ENCODE peak calls at places on chromosome 19, in eight cellular contexts. Q is heart right ventricle, V is ascending aorta, W is mammary epithelial cell, L is suprapubic skin, D is heart left ventricle, N is GM23248, H is GM12878. R is an unnamed sample. For H3K9me3 and H3K27me3, the result is how much of the 10 kb centered on the place peaks cover.

GRCh38 chr19:50358483-50359431 is 6.7 kb downstream of the NAPSA start:
- DNase-seq in Q (peak), V (no peak), W (no peak), L (no peak), D (peak), N (peak), H (peak), R (peak)

GRCh38 chr19:40803857-40804782 is 5.1 kb downstream of the EGLN2 start:
- DNase-seq in Q (peak), V (no peak), W (no peak), L (no peak), D (peak), N (no peak), H (peak), R (peak)

GRCh38 chr19:28394705-28395104 is 818.2 kb downstream of the UQCRFS1 start:
- DNase-seq in Q (no peak), V (no peak), W (no peak), L (no peak), D (no peak), N (no peak), H (no peak), R (no peak)

GRCh38 chr19:14002571-14003278 is 3.4 kb downstream of the RFX1 start:
- DNase-seq in Q (no peak), V (no peak), W (no peak), L (no peak), D (peak), N (no peak), H (peak), R (no peak)

GRCh38 chr19:29660835-29661234 is 4.4 kb upstream of the PLEKHF1 start:
- DNase-seq in Q (no peak), V (no peak), W (no peak), L (no peak), D (no peak), N (peak), H (no peak), R (no peak)

GRCh38 chr19:35124098-35125060 is 8.8 kb downstream of the FXYD3 start:
- DNase-seq in Q (peak), V (peak), W (peak), L (peak), D (peak), N (peak), H (peak), R (peak)

GRCh38 chr19:6457958-6458694 is 1.5 kb downstream of the SLC25A23 start:
- DNase-seq in Q (no peak), V (no peak), W (no peak), L (no peak), D (no peak), N (peak), H (peak), R (no peak)

GRCh38 chr19:43765109-43765876 is 10.5 kb upstream of the SMG9 start:
- DNase-seq in Q (peak), V (peak), W (peak), L (no peak), D (no peak), N (peak), H (peak), R (peak)

GRCh38 chr19:36573948-36574726 is 1.0 kb upstream of the ZNF529 start:
- DNase-seq in Q (no peak), V (no peak), W (peak), L (no peak), D (no peak), N (peak), H (no peak), R (peak)

GRCh38 chr19:6935618-6936017 is 48.2 kb downstream of the ADGRE1 start:
- DNase-seq in Q (no peak), V (no peak), W (no peak), L (no peak), D (no peak), N (no peak), H (no peak), R (no peak)

GRCh38 chr19:55585658-55586339 is 5.2 kb upstream of the ZNF579 start:
- DNase-seq in Q (peak), V (no peak), W (no peak), L (peak), D (peak), N (peak), H (no peak), R (peak)
- H3K4me3 ChIP-seq in Q (peak), V (peak), W (no peak), L (peak), D (peak), N (peak), H (peak), R (peak)

GRCh38 chr19:57576661-57577060 is 2.0 kb downstream of the ZNF416 start:
- DNase-seq in Q (no peak), V (no peak), W (no peak), L (no peak), D (no peak), N (no peak), H (no peak), R (no peak)
- H3K9me3 ChIP-seq in Q (under half), V (half or more), W (half or more), L (half or more), D (under half), N (under half), H (half or more), R (under half)

GRCh38 chr19:3201911-3202310 is 16.2 kb downstream of the NCLN start:
- DNase-seq in Q (no peak), V (no peak), W (no peak), L (no peak), D (no peak), N (no peak), H (no peak), R (no peak)
- H3K27me3 ChIP-seq in Q (under half), V (under half), W (under half), L (under half), D (under half), N (under half), H (under half), R (under half)

GRCh38 chr19:15251010-15251748 is 18.9 kb upstream of the EPHX3 start:
- DNase-seq in Q (peak), V (no peak), W (no peak), L (no peak), D (peak), N (peak), H (no peak), R (peak)

GRCh38 chr19:15253513-15253912 is 21.3 kb upstream of the EPHX3 start:
- DNase-seq in Q (no peak), V (no peak), W (no peak), L (no peak), D (peak), N (no peak), H (no peak), R (peak)

GRCh38 chr19:15253076-15253475 is 20.8 kb upstream of the EPHX3 start:
- DNase-seq in Q (no peak), V (no peak), W (no peak), L (no peak), D (no peak), N (no peak), H (no peak), R (no peak)

GRCh38 chr19:15251749-15252397 is 19.6 kb upstream of the EPHX3 start:
- DNase-seq in Q (peak), V (peak), W (peak), L (no peak), D (peak), N (peak), H (no peak), R (peak)

DNA sequence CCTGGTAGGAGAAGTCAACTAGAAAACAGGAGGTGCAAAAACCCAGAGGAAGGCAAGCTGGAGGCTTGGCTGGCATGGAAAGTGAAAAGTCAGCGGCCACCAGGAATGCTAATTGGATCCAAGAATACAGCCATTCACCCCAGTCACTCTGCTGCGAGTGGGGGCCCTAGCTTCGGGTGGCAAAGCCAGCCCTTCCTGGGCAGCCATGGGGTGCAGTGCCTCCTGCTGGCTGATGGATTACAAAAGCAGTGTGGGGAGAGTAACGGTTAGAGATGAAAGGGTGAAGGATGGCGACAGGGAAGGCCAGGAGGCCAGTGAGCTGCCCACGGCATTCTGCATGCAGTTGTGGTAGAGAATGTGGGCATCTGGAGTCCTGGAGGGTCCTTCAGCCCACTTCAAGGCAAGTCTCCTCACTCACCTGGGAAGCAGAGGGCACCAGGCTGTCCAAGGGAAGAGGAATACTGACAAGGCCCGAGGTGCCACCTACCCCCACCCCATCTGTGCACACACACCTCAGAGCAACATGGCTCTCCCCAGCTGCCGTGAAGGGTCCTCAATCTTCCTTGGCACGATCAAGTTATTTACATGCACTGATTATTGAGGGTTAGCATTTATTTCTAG is 20.3 kb upstream of the EPHX3 start:
- DNase-seq in Q (no peak), V (no peak), W (no peak), L (no peak), D (no peak), N (peak), H (no peak), R (peak)
- H3K4me3 ChIP-seq in Q (no peak), V (peak), W (no peak), L (no peak), D (no peak), N (no peak), H (no peak), R (no peak)

GRCh38 chr19:51589511-51589910 is 18.4 kb downstream of the ZNF175 start:
- DNase-seq in Q (no peak), V (no peak), W (no peak), L (no peak), D (no peak), N (no peak), H (no peak), R (no peak)

GRCh38 chr19:51587264-51588191 is 16.4 kb downstream of the ZNF175 start:
- DNase-seq in Q (no peak), V (no peak), W (no peak), L (no peak), D (no peak), N (no peak), H (no peak), R (no peak)

GRCh38 chr19:51590441-51590840 is 19.4 kb downstream of the ZNF175 start:
- DNase-seq in Q (no peak), V (no peak), W (no peak), L (no peak), D (no peak), N (no peak), H (no peak), R (no peak)

GRCh38 chr19:51586799-51587198 is 15.7 kb downstream of the ZNF175 start:
- DNase-seq in Q (no peak), V (no peak), W (no peak), L (no peak), D (no peak), N (no peak), H (no peak), R (no peak)

GRCh38 chr19:51586103-51586728 is 15.1 kb downstream of the ZNF175 start:
- DNase-seq in Q (no peak), V (no peak), W (no peak), L (no peak), D (no peak), N (no peak), H (no peak), R (no peak)
- H3K9me3 ChIP-seq in Q (under half), V (under half), W (under half), L (under half), D (under half), N (under half), H (under half), R (under half)

GRCh38 chr19:58395220-58395978 is at the start of gene RNF225:
- DNase-seq in Q (no peak), V (no peak), W (peak), L (peak), D (no peak), N (no peak), H (no peak), R (no peak)

GRCh38 chr19:58395979-58396627 is 647 bp downstream of the RNF225 start:
- DNase-seq in Q (no peak), V (no peak), W (no peak), L (no peak), D (no peak), N (peak), H (no peak), R (peak)

GRCh38 chr19:58392945-58393724 is 2.3 kb upstream of the RNF225 start:
- DNase-seq in Q (no peak), V (no peak), W (no peak), L (no peak), D (no peak), N (no peak), H (no peak), R (no peak)

GRCh38 chr19:58394821-58395219 is 636 bp upstream of the RNF225 start:
- DNase-seq in Q (no peak), V (no peak), W (no peak), L (peak), D (no peak), N (no peak), H (no peak), R (no peak)

GRCh38 chr19:58393725-58394033 is 1.8 kb upstream of the RNF225 start:
- DNase-seq in Q (no peak), V (no peak), W (no peak), L (no peak), D (no peak), N (no peak), H (no peak), R (no peak)
- H3K27me3 ChIP-seq in Q (under half), V (under half), W (under half), L (under half), D (under half), N (under half), H (under half), R (under half)

DNA sequence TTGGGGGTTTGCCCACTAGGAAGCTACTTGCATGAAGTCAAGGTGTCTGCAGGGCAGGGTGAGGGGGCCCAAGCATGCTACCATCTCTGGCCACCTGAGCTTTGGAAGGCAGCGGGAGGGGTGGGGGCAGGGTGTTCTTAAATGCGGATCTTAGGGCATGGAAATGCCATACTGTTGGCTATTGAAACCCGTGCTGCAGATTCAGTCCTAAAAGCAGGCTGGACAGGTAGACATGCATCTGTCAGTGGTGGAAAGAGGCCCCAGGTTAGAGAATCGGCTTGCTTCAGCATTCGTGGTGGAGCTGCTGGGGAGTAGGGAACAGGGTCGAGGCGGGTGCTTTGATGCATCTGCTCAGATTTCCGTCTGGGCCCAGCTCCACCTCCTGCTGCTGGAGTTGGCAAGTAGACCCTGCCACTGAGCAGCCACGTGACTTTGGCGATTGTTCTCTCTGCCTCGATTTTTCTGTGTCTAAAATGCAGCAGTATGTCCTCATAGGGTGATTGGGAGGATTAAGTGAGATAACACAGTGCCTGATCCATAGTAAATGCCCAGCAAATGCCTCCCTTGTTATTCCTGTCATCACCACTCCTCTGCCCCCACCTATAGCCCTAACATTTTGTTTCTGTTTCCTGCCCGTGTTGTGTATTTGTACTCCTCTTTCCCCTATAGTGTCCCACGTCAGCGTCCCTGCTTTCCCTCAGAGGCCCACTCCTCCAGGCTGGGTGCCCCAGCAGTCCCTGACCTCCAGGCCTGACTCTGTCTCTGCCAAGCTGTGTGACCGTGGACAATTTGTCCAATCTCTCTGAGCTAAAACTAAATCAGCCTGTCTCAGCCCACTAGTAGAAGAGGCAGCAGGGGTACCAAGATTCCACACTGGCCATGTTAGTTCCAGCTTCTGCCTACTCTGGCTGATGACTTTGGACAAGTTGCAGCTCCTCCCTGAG is 5.8 kb downstream of the PPP1R37 start:
- DNase-seq in Q (peak), V (no peak), W (no peak), L (no peak), D (peak), N (peak), H (no peak), R (peak)
- H3K4me3 ChIP-seq in Q (no peak), V (no peak), W (no peak), L (peak), D (no peak), N (peak), H (no peak), R (no peak)

GRCh38 chr19:2845107-2845506 is 3.8 kb downstream of the ZNF555 start:
- DNase-seq in Q (no peak), V (no peak), W (no peak), L (no peak), D (no peak), N (no peak), H (no peak), R (no peak)
- H3K9me3 ChIP-seq in Q (under half), V (under half), W (under half), L (under half), D (under half), N (under half), H (under half), R (under half)

GRCh38 chr19:1446713-1447564 is 3.0 kb upstream of the APC2 start:
- DNase-seq in Q (no peak), V (no peak), W (no peak), L (no peak), D (no peak), N (peak), H (no peak), R (no peak)

GRCh38 chr19:1447944-1448343 is 2.0 kb upstream of the APC2 start:
- DNase-seq in Q (no peak), V (no peak), W (no peak), L (no peak), D (no peak), N (no peak), H (no peak), R (no peak)

GRCh38 chr19:1445185-1445931 is 4.6 kb upstream of the APC2 start:
- DNase-seq in Q (peak), V (no peak), W (peak), L (no peak), D (peak), N (peak), H (no peak), R (peak)

GRCh38 chr19:1447565-1447903 is 2.4 kb upstream of the APC2 start:
- DNase-seq in Q (no peak), V (no peak), W (no peak), L (no peak), D (no peak), N (no peak), H (no peak), R (peak)

DNA sequence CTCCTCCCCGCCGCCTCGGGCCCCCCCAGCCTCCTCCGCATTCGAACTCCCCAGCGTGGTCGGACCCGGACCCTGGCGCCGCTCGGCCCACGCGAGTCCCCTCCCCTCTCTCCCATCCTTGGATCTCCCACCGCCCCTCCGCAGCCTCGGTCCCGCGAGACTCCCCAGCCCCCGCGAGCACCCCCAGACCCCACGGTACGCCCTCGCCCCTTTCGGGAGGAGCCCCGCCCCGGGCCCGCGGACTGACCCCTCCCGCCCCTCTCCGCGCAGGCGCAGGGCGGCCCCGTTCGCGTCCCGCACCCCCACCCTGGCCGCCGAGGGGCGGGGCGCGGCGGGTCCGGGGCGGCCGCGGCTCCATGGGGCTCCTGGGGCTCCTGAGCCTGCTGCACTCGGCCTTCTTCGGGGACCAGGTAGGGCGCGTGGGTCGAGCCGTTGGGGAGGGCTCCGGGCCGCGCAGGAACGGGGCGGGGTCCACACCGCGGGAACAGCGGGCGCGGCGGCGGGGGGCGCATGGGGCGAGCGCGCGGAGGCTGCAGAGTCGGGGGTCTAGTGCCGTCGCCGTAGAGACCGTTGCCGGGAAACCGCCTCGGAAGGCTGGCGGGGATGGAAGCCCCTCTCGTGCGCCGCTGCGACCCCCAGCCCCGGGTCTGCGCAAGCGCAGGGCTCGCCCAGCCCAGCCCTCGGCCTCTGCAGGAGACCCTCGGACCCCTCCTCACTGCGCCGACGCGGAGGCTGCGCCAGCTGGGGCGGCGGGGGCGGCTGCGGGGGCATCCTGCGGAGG is 3.8 kb upstream of the APC2 start:
- DNase-seq in Q (no peak), V (no peak), W (no peak), L (no peak), D (no peak), N (no peak), H (no peak), R (peak)
- H3K27me3 ChIP-seq in Q (half or more), V (under half), W (under half), L (half or more), D (half or more), N (under half), H (under half), R (under half)

GRCh38 chr19:49335784-49336481 is 727 bp downstream of the CD37 start:
- DNase-seq in Q (no peak), V (no peak), W (no peak), L (no peak), D (no peak), N (no peak), H (no peak), R (no peak)

GRCh38 chr19:49338023-49338677 is 2.9 kb downstream of the CD37 start:
- DNase-seq in Q (no peak), V (no peak), W (no peak), L (no peak), D (no peak), N (no peak), H (no peak), R (no peak)

GRCh38 chr19:49338691-49339363 is 3.6 kb downstream of the CD37 start:
- DNase-seq in Q (peak), V (no peak), W (peak), L (peak), D (peak), N (peak), H (no peak), R (peak)

GRCh38 chr19:49336482-49337266 is 1.5 kb downstream of the CD37 start:
- DNase-seq in Q (no peak), V (no peak), W (no peak), L (no peak), D (no peak), N (no peak), H (no peak), R (no peak)

GRCh38 chr19:49337267-49338022 is 2.2 kb downstream of the CD37 start:
- DNase-seq in Q (no peak), V (no peak), W (no peak), L (no peak), D (no peak), N (no peak), H (no peak), R (no peak)
- H3K4me3 ChIP-seq in Q (no peak), V (no peak), W (no peak), L (no peak), D (no peak), N (no peak), H (peak), R (no peak)

R was measured in right cardiac atrium.